ENCODE peak calls at places on chromosomes 7 and 10, in four cellular contexts. P is A673, R is WTC11, N is pancreas. F is an unnamed sample.

GRCh38 chr7:128059143-128059975 is 28.1 kb upstream of the LRRC4 start:
- DNase-seq in N (no peak), P (no peak), R (no peak), F (no peak)

GRCh38 chr7:105304040-105304895 is 84.5 kb downstream of the SRPK2 start:
- DNase-seq in N (no peak), P (peak), R (no peak), F (no peak)

GRCh38 chr10:78763651-78764395 is 304.9 kb upstream of the ZMIZ1 start:
- DNase-seq in P (no peak), R (no peak), N (no peak), F (no peak)

GRCh38 chr10:25508112-25508815 is 333.5 kb downstream of the GPR158 start:
- DNase-seq in P (no peak), R (no peak), N (no peak), F (no peak)

GRCh38 chr7:25876092-25876491 is 275.9 kb upstream of the NFE2L3 start:
- DNase-seq in P (no peak), R (no peak), N (no peak), F (no peak)

GRCh38 chr7:107446531-107446930 is 23.3 kb upstream of the GPR22 start:
- DNase-seq in P (no peak), N (no peak), R (no peak), F (no peak)

GRCh38 chr7:99324966-99325596 is 617 bp upstream of the ARPC1A start:
- DNase-seq in N (no peak), P (peak), R (no peak), F (no peak)

GRCh38 chr7:146449625-146450024 is 333.0 kb downstream of the CNTNAP2 start:
- DNase-seq in N (no peak), R (no peak), P (no peak), F (no peak)

GRCh38 chr7:117669818-117670217 is 190.0 kb downstream of the CFTR start:
- DNase-seq in R (peak), P (peak), N (no peak), F (no peak)

GRCh38 chr7:122198581-122198980 is 54.5 kb upstream of the AASS start:
- DNase-seq in R (no peak), P (no peak), N (no peak), F (no peak)

GRCh38 chr7:122203814-122204213 is 59.8 kb upstream of the AASS start:
- DNase-seq in R (no peak), P (no peak), N (no peak), F (no peak)

GRCh38 chr7:122200888-122201287 is 56.8 kb upstream of the AASS start:
- DNase-seq in P (no peak), R (no peak), N (peak), F (no peak)

DNA sequence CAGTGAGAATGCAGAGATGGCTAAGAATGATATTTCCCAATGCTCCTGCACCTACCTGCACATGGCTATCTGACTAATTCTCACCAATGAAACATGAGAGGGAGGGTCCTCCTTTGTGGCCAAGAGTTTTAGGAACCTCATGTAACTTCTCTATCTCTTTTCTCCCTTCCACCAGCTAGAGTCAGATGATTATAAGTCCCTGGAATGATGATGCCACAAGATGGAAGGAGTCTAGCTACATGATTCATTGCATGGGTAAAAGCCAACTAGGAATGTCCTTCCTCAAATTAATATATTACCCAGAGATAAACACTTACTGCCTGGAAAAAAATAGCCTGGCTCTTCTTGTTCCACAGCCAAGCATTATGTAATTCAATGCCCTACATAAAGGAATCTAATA is 55.1 kb upstream of the AASS start:
- DNase-seq in P (no peak), R (no peak), N (no peak), F (no peak)
- TF ChIP-seq CTCF in P (no peak), R (no peak), N (no peak), F (no peak)

DNA sequence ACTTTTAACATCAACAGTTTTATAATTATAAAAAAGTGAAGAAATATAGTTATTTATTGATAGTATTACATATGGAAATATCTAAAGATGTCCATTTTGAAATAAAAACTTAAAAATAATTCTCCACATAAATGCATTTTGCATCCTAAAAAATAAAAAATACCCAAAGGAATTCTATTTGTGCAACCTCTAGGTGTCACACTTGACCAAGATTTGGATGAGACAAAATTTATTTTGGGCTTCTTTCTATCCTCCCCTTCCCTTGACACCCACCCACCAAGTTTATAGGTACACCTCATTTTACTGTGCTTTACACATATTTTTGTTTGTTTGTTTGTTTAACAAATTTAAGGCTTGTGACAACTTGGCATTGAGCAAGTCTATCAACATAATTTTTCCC is 3.3 kb upstream of the THSD7A start:
- DNase-seq in N (no peak), R (no peak), P (no peak), F (no peak)
- TF ChIP-seq CTCF in N (no peak), R (no peak), P (peak), F (peak)

GRCh38 chr7:88357794-88358533 is 51.3 kb upstream of the STEAP4 start:
- DNase-seq in P (peak), N (no peak), R (no peak), F (no peak)
- TF ChIP-seq CTCF in P (peak), N (no peak), R (no peak), F (peak)

GRCh38 chr10:71970331-71970730 is 6.1 kb downstream of the CHST3 start:
- DNase-seq in R (peak), P (no peak), N (no peak), F (no peak)
- TF ChIP-seq CTCF in R (no peak), P (peak), N (no peak), F (peak)

DNA sequence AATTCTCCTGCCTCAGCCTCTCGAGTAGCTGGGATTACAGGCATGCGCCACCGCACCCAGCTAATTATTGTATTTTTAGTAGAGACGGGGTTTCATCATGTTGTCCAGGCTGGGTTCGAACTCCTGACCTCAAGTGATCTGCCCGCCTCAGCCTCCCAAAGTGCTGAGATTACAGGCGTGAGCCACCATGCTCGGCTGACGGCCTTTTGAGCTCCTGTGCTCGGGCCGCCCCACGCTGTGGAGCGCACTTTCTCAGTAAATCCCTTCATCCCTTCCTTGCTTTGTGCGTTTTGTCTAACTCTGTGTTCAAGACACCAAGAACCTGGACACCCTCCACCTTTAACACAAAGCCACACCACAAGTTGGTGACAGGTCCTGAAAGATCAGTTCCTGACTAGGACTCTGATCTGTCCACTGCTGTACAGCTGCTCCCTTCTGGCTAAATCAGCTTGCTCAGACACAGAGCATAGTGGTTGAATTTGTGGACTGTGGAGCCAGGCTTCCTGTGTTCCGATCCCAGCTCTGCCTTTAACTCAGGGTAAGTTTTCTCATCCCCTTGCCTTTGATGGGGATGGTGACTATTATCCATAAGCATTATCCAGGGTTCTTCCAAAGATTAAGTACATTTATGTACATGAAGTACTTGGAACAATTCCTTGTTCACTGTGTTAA is 20.1 kb downstream of the CHST3 start:
- DNase-seq in R (no peak), N (no peak), P (no peak), F (no peak)
- TF ChIP-seq CTCF in R (no peak), N (no peak), P (no peak), F (no peak)

GRCh38 chr10:35585356-35585755 is 19.8 kb upstream of the GJD4 start:
- DNase-seq in N (no peak), R (no peak), P (no peak), F (no peak)
- TF ChIP-seq CTCF in N (no peak), R (no peak), P (no peak), F (no peak)

DNA sequence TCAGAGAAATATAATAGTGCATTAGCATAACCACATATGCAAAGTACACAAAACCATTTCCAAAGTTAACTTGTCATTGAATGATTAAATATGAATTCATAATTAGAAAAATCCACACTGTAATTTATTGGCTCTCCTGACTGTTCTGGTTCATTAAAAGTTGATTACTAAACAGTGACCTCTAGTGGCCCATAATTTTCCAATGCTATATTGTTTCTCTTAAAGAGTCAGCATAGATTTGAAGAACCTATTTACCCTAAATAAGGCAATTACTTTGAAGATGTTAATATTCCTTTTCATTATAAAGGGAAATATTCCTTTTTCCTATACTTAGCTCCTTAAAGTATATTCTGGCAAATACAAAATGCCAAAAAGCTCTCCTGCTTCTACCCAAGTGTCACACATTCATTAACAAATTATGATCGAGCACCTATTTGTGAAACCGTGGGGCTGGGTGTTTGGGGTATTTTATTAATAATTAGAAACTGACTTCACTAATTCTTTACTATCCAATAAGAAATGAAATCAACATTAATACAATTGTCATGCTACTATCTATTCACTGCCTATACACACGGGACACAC is 86.2 kb downstream of the HIBADH start:
- DNase-seq in P (peak), N (no peak), R (no peak), F (no peak)
- TF ChIP-seq CTCF in P (peak), N (peak), R (peak), F (peak)

F was measured in neural crest cell.